ENCODE peak calls at places on chromosomes 6 and 20, in six cellular contexts. J, R, K, C, X and B are unnamed samples.

GRCh38 chr20:62066339-62066982 is 780 bp upstream of the TAF4 start:
- DNase-seq in J (peak; percentile 70), R (peak; percentile 91), K (no peak), C (peak; percentile 57), X (peak; percentile 71), B (peak; percentile 35)

GRCh38 chr6:47098570-47098993 is 56.5 kb upstream of the ADGRF1 start:
- DNase-seq in J (no peak), R (no peak), K (peak; percentile 45), C (no peak), X (peak; percentile 54), B (no peak)

GRCh38 chr6:150443621-150444020 is 74.8 kb downstream of the IYD start:
- DNase-seq in J (no peak), R (peak; percentile 93), K (no peak), C (no peak), X (no peak), B (no peak)

GRCh38 chr20:45951474-45951873 is 17.0 kb downstream of the PCIF1 start:
- DNase-seq in J (no peak), R (no peak), K (no peak), C (no peak), X (no peak), B (no peak)

GRCh38 chr20:54219751-54220426 is 12.0 kb downstream of the PFDN4 start:
- DNase-seq in J (peak; percentile 31), R (no peak), K (peak; percentile 63), C (no peak), X (no peak), B (no peak)

GRCh38 chr20:53611449-53611894 is 17.8 kb upstream of the ZNF217 start:
- DNase-seq in J (peak; percentile 70), R (peak; percentile 84), K (peak; percentile 99), C (no peak), X (peak; percentile 53), B (no peak)

GRCh38 chr20:24730750-24731149 is 218.3 kb upstream of the CST7 start:
- DNase-seq in J (no peak), R (peak; percentile 63), K (no peak), C (no peak), X (no peak), B (no peak)

GRCh38 chr6:163355471-163355991 is 59.0 kb upstream of the QKI start:
- DNase-seq in J (peak; percentile 88), R (no peak), K (peak; percentile 67), C (peak; percentile 41), X (peak; percentile 51), B (peak; percentile 47)

GRCh38 chr6:89216411-89216810 is 747 bp downstream of the GABRR1 start:
- DNase-seq in J (no peak), R (no peak), K (no peak), C (no peak), X (no peak), B (no peak)

GRCh38 chr6:31125162-31125561 is 4.9 kb upstream of the CDSN start:
- DNase-seq in J (no peak), R (peak; percentile 92), K (peak; percentile 14), C (peak; percentile 62), X (no peak), B (no peak)

GRCh38 chr6:136786708-136787107 is 5.6 kb downstream of the MAP3K5 start:
- DNase-seq in J (peak; percentile 41), R (no peak), K (no peak), C (no peak), X (no peak), B (no peak)

GRCh38 chr6:74651948-74652347 is 553.9 kb downstream of the COL12A1 start:
- DNase-seq in J (no peak), R (no peak), K (peak; percentile 13), C (no peak), X (no peak), B (no peak)

GRCh38 chr6:108432792-108433191 is 127.9 kb upstream of the FOXO3 start:
- DNase-seq in J (no peak), R (no peak), K (no peak), C (no peak), X (no peak), B (no peak)

GRCh38 chr20:42027746-42028268 is 409.6 kb upstream of the CHD6 start:
- DNase-seq in J (peak; percentile 6), R (no peak), K (no peak), C (no peak), X (no peak), B (no peak)

GRCh38 chr6:4412488-4412887 is 277.1 kb upstream of the ECI2 start:
- DNase-seq in J (no peak), R (no peak), K (no peak), C (no peak), X (no peak), B (no peak)

GRCh38 chr6:33508935-33509926 is 54.9 kb downstream of the ZBTB9 start:
- DNase-seq in J (peak; percentile 73), R (no peak), K (no peak), C (no peak), X (no peak), B (no peak)

GRCh38 chr20:36246410-36246809 is 10.1 kb downstream of the AAR2 start:
- DNase-seq in J (no peak), R (no peak), K (no peak), C (no peak), X (no peak), B (no peak)

GRCh38 chr6:139764498-139764986 is 390.1 kb upstream of the CITED2 start:
- DNase-seq in J (peak; percentile 88), R (no peak), K (peak; percentile 99), C (no peak), X (no peak), B (no peak)

GRCh38 chr20:59435496-59435895 is 135.1 kb downstream of the EDN3 start:
- DNase-seq in J (no peak), R (no peak), K (no peak), C (no peak), X (no peak), B (no peak)

GRCh38 chr6:1613631-1614447 is 4.1 kb downstream of the FOXC1 start:
- DNase-seq in J (peak; percentile 20), R (peak; percentile 81), K (peak; percentile 47), C (no peak), X (peak; percentile 56), B (no peak)
- TF ChIP-seq POLR2A in J (no peak), R (no peak), K (no peak), C (no peak), X (no peak), B (no peak)

GRCh38 chr20:47204008-47204745 is 152.3 kb downstream of the ZMYND8 start:
- DNase-seq in J (no peak), R (no peak), K (peak; percentile 87), C (no peak), X (no peak), B (peak; percentile 63)

GRCh38 chr20:47204746-47205122 is 151.8 kb downstream of the ZMYND8 start:
- DNase-seq in J (no peak), R (no peak), K (no peak), C (no peak), X (no peak), B (no peak)

GRCh38 chr20:47205577-47206123 is 150.8 kb downstream of the ZMYND8 start:
- DNase-seq in J (peak; percentile 61), R (no peak), K (peak; percentile 79), C (peak; percentile 66), X (peak; percentile 54), B (peak; percentile 75)

GRCh38 chr20:47201074-47201730 is 155.3 kb downstream of the ZMYND8 start:
- DNase-seq in J (no peak), R (no peak), K (no peak), C (no peak), X (no peak), B (no peak)

DNA sequence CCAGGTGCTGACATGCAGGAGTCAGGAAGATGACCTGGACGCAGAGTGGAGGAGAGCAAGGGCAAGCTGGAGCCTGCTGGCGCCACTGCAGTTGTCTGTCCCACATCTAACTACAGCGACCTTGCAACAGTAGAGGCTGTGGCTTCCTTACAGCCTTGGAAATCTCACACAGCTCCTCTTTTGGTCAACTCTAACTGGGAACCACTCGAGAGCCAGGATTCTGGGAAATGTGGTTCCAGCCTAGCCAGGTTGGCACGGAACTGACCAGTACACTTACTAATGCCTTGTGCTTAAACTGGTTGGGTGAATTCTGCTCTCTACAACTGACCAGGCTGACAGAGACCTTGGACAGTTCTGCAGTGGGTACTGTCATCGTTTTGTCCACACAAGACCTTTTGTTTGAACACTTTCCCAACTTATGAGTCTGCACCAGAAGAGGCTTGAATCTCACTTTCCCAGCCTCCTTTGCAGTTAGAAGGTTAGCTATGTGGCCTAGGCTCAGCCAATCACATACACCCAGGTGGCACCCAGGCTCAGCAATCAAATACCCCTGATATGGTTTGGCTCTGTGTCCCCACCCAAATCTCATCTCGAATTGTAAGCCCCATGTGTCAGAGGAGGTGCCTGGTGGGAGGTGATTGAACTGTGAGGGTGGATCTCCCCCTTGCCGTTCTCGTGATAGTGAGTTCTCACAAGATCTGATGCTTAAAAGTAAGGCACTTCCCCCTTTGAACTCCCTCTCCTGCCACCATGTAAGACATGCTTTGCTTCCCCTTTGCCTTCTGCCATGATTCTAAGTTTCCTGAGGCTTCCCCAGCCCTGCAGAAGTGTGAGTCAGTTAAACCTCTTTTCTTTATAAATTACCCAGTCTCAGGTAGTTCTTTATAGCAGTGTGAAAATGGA is 153.5 kb downstream of the ZMYND8 start:
- DNase-seq in J (peak; percentile 28), R (no peak), K (no peak), C (no peak), X (no peak), B (no peak)
- TF ChIP-seq POLR2A in J (no peak), R (no peak), K (no peak), C (no peak), X (no peak), B (no peak)

GRCh38 chr6:7136859-7137334 is 29.1 kb downstream of the RREB1 start:
- DNase-seq in J (peak; percentile 57), R (no peak), K (no peak), C (no peak), X (peak; percentile 70), B (no peak)
- TF ChIP-seq POLR2A in J (no peak), R (no peak), K (no peak), C (no peak), X (no peak), B (no peak)

GRCh38 chr6:121522771-121523386 is 87.4 kb downstream of the GJA1 start:
- DNase-seq in J (no peak), R (no peak), K (peak; percentile 35), C (no peak), X (no peak), B (no peak)

GRCh38 chr6:121523628-121524027 is 88.2 kb downstream of the GJA1 start:
- DNase-seq in J (no peak), R (no peak), K (peak; percentile 14), C (no peak), X (no peak), B (no peak)

GRCh38 chr6:121520337-121521163 is 85.1 kb downstream of the GJA1 start:
- DNase-seq in J (no peak), R (no peak), K (peak; percentile 89), C (no peak), X (no peak), B (no peak)

GRCh38 chr6:121521164-121521555 is 85.7 kb downstream of the GJA1 start:
- DNase-seq in J (no peak), R (no peak), K (peak; percentile 0), C (no peak), X (no peak), B (no peak)

DNA sequence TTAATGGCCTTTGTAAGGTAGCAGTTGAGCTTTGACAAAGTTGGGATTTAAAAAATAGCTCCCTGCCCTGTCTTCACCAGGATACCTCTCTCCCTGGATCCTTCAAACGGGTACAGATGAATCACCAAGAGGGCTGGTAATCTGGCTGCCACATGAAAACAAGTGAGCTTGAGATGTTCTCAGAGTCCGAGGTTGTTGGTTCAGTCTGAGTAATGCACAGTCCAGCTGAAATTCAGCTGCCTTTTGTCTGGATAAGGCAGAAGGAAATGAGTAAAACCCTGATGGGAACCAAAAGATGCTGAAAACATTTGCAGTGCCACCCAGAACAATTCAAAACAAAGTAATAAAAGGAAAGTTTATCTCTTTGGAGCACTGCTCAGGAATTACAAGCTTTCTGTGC is 86.8 kb downstream of the GJA1 start:
- DNase-seq in J (no peak), R (no peak), K (peak; percentile 96), C (no peak), X (no peak), B (peak; percentile 15)
- TF ChIP-seq POLR2A in J (no peak), R (no peak), K (no peak), C (no peak), X (no peak), B (no peak)